ENCODE peak calls at places on chromosome 22, in four cellular contexts. C is A549, V is thyroid gland, W is NT2/D1. G is an unnamed sample.

GRCh38 chr22:49826603-49827306 is 918 bp downstream of the BRD1 start:
- DNase-seq in C (no peak), V (peak; percentile 48), W (no peak), G (peak; percentile 80)

GRCh38 chr22:20456064-20456721 is 18.6 kb upstream of the SCARF2 start:
- DNase-seq in C (peak; percentile 54), V (peak; percentile 76), W (peak; percentile 64), G (peak; percentile 82)

GRCh38 chr22:32696089-32696488 is 105.4 kb upstream of the TIMP3 start:
- DNase-seq in W (no peak), V (no peak), C (no peak), G (no peak)

GRCh38 chr22:20146777-20147176 is 4.1 kb downstream of the CCDC188 start:
- DNase-seq in W (no peak), V (no peak), C (no peak), G (no peak)

GRCh38 chr22:22520667-22521602 is 865 bp upstream of the ZNF280A start:
- DNase-seq in W (no peak), C (no peak), V (no peak), G (no peak)

GRCh38 chr22:43465291-43466015 is 53.6 kb downstream of the MPPED1 start:
- DNase-seq in V (no peak), W (no peak), C (no peak), G (peak; percentile 47)

GRCh38 chr22:49583341-49583740 is 244.3 kb downstream of the BRD1 start:
- DNase-seq in W (no peak), C (no peak), V (no peak), G (no peak)

GRCh38 chr22:20131593-20131855 is at the start of gene ZDHHC8:
- DNase-seq in W (no peak), C (no peak), V (peak; percentile 49), G (peak; percentile 78)

GRCh38 chr22:41963453-41964105 is 5.7 kb upstream of the SEPTIN3 start:
- DNase-seq in C (no peak), V (peak; percentile 73), W (no peak), G (peak; percentile 81)

GRCh38 chr22:44103735-44104134 is 77.0 kb upstream of the PARVG start:
- DNase-seq in W (no peak), C (no peak), V (no peak), G (no peak)

DNA sequence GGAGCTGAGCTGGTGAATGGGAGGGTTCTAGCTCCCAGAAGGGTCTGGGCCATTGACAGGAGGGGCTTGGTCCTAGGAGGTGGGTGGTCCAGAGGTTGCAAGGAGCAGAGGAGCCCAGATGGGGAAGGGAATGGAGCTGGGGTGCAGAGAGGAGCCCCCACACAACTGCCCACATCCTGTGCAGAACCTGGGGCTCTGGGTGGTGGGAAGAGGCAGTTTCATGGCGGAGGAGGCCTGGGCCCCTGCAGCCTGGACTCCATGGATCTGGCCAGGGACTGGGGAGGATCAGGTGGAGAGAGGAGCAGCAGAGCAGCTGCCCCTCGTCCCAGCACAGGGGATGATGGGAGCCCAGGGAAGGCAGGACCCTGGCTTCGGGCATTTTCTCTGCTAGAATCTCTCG is 963 bp upstream of the ADORA2A start:
- DNase-seq in V (no peak), W (no peak), C (no peak), G (no peak)
- H3K4me1 ChIP-seq in V (peaks cover 22% of the 10 kb centered on the region), W (peaks cover 23% of the 10 kb centered on the region), C (no peaks in the 10 kb centered on the region), G (peaks cover 22% of the 10 kb centered on the region)

GRCh38 chr22:37313376-37314314 is 31.3 kb downstream of the CYTH4 start:
- DNase-seq in C (no peak), V (no peak), W (no peak), G (peak; percentile 59)
- H3K4me1 ChIP-seq in C (peaks cover 45% of the 10 kb centered on the region), V (peaks cover 3% of the 10 kb centered on the region), W (peaks cover 26% of the 10 kb centered on the region), G (peaks cover 30% of the 10 kb centered on the region)

GRCh38 chr22:28245579-28246224 is 326.6 kb upstream of the PITPNB start:
- DNase-seq in W (no peak), V (no peak), C (no peak), G (no peak)

GRCh38 chr22:28247667-28248363 is 328.8 kb upstream of the PITPNB start:
- DNase-seq in W (no peak), C (no peak), V (no peak), G (no peak)

GRCh38 chr22:28246392-28246791 is 327.3 kb upstream of the PITPNB start:
- DNase-seq in V (no peak), W (no peak), C (no peak), G (no peak)

GRCh38 chr22:28249402-28249801 is 330.3 kb upstream of the PITPNB start:
- DNase-seq in W (no peak), C (no peak), V (no peak), G (no peak)

DNA sequence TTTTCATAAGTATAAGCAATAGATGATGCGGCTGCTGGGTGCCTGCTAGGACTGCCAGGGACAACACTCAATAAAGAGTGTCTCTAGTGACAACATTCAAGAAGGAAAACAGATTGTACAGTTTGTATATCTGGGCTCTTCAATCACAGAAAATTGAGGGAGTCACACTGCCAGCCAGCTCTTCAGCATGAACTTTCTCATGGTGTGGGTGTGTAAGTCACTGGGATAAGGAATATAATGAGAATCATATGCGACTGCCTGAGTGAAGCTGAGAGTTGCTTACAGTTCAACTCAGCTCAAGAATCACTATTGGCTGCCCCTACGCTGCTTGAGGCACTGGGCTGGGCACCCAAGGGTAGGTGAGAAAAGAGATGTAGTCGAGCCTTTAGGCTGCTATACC is 328.1 kb upstream of the PITPNB start:
- DNase-seq in W (no peak), V (no peak), C (no peak), G (no peak)
- H3K4me1 ChIP-seq in W (no peaks in the 10 kb centered on the region), V (peaks cover 39% of the 10 kb centered on the region), C (peaks cover 20% of the 10 kb centered on the region), G (peaks cover 5% of the 10 kb centered on the region)

DNA sequence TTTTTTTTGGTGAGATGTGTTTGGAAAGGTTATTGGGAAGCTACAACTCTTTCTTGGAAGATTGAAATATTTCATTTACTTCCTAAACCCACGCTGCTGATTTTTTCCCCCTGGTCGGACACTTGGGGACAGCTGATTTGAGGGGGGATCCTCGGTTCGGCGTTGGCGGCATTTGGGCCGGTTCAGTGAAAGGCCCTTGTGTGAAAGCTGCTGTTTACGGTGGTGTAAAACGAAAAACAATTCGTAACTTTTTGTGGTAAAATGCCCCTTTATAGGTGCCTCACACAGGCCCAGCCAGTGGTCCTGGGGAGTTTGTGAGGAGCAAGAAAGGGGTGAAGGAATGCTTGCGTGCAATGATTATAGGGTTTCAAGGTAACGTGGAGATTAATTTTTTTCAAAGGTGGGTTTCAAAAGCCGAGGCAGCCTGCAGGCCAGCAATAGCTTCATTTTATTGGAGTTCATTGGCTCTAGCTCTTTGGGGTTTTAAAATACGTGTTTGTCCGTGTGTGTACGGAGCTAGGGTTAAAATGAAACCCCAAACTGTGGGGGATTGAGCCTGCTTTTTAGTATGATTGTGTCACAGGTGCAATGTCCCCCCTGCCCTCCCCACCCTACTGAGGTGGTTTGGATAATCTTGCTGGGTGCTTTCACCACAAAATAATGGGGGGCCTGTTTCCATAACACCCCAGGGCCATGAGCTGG is 77.2 kb upstream of the PPARA start:
- DNase-seq in V (peak; percentile 2), W (no peak), C (no peak), G (peak; percentile 39)
- H3K4me1 ChIP-seq in V (peaks cover 62% of the 10 kb centered on the region), W (peaks cover 2% of the 10 kb centered on the region), C (peaks cover 18% of the 10 kb centered on the region), G (peaks cover 43% of the 10 kb centered on the region)

G was measured in upper lobe of right lung.